ENCODE peak calls at places on chromosomes 5 and 9, in six cellular contexts. C is GM20000, E is CD14-positive monocyte, U is uterus, R is tibial artery, D is GM12864. H is an unnamed sample.

GRCh38 chr5:157689942-157690689 is 18.8 kb downstream of the C5orf52 start:
- DNase-seq in D (peak; percentile 19), U (no peak), R (no peak), E (no peak), C (no peak), H (no peak)

GRCh38 chr5:134432677-134433359 is 21.1 kb upstream of the CDKN2AIPNL start:
- DNase-seq in C (no peak), E (no peak), D (no peak), R (no peak), U (no peak), H (no peak)

GRCh38 chr5:104170906-104171305 is 608.3 kb upstream of the NUDT12 start:
- DNase-seq in E (no peak), U (no peak), C (no peak), R (no peak), D (no peak), H (no peak)

GRCh38 chr9:135772056-135773042 is 70.4 kb downstream of the KCNT1 start:
- DNase-seq in C (no peak), U (no peak), R (no peak), D (no peak), E (no peak), H (no peak)

GRCh38 chr9:87109851-87110250 is 162.5 kb upstream of the GAS1 start:
- DNase-seq in U (no peak), C (no peak), D (no peak), R (no peak), E (no peak), H (no peak)

GRCh38 chr5:43045236-43045635 is 5.1 kb upstream of the ANXA2R start:
- DNase-seq in C (no peak), E (no peak), U (no peak), D (no peak), R (no peak), H (no peak)

GRCh38 chr5:2726366-2726765 is 25.1 kb downstream of the IRX2 start:
- DNase-seq in E (no peak), D (no peak), C (no peak), R (no peak), U (no peak), H (no peak)

GRCh38 chr5:32225445-32225844 is 51.3 kb upstream of the GOLPH3 start:
- DNase-seq in D (no peak), C (no peak), R (no peak), E (no peak), U (peak; percentile 37), H (no peak)

GRCh38 chr5:74272019-74272775 is 368.3 kb downstream of the ENC1 start:
- DNase-seq in U (no peak), E (no peak), C (no peak), D (no peak), R (no peak), H (no peak)

GRCh38 chr9:129245276-129245675 is 67.2 kb upstream of the IER5L start:
- DNase-seq in R (no peak), E (no peak), D (no peak), U (peak; percentile 19), C (no peak), H (no peak)

GRCh38 chr5:10729320-10730133 is 31.5 kb downstream of the DAP start:
- DNase-seq in D (no peak), C (no peak), U (no peak), R (no peak), E (no peak), H (no peak)

GRCh38 chr9:137444106-137444790 is 3.1 kb upstream of the ENTPD8 start:
- DNase-seq in C (no peak), D (no peak), U (no peak), E (peak; percentile 29), R (no peak), H (no peak)
- TF ChIP-seq CTCF in C (no peak), D (no peak), U (no peak), E (no peak), R (no peak), H (no peak)

GRCh38 chr9:123354806-123355508 is 1.0 kb upstream of the CRB2 start:
- DNase-seq in R (no peak), E (no peak), D (no peak), U (no peak), C (peak; percentile 24), H (no peak)

GRCh38 chr9:123353041-123353440 is 3.0 kb upstream of the CRB2 start:
- DNase-seq in D (no peak), C (peak; percentile 8), R (no peak), E (no peak), U (no peak), H (peak; percentile 12)

GRCh38 chr9:123355761-123356520 is at the start of gene CRB2:
- DNase-seq in D (no peak), C (no peak), R (no peak), U (peak; percentile 61), E (no peak), H (no peak)

GRCh38 chr9:123356851-123357747 is 1.1 kb downstream of the CRB2 start:
- DNase-seq in D (no peak), U (no peak), E (no peak), C (no peak), R (no peak), H (no peak)

GRCh38 chr9:123353984-123354591 is 1.9 kb upstream of the CRB2 start:
- DNase-seq in D (no peak), R (no peak), E (no peak), U (peak; percentile 74), C (peak; percentile 86), H (peak; percentile 84)
- TF ChIP-seq CTCF in D (peak; percentile 83), R (peak; percentile 71), E (peak; percentile 90), U (peak; percentile 86), C (peak; percentile 82), H (peak; percentile 88)

GRCh38 chr5:61168951-61169350 is 6.7 kb upstream of the SMIM15 start:
- DNase-seq in U (no peak), R (no peak), E (no peak), D (no peak), C (no peak), H (no peak)
- TF ChIP-seq CTCF in U (no peak), R (no peak), E (no peak), D (no peak), C (no peak), H (no peak)

DNA sequence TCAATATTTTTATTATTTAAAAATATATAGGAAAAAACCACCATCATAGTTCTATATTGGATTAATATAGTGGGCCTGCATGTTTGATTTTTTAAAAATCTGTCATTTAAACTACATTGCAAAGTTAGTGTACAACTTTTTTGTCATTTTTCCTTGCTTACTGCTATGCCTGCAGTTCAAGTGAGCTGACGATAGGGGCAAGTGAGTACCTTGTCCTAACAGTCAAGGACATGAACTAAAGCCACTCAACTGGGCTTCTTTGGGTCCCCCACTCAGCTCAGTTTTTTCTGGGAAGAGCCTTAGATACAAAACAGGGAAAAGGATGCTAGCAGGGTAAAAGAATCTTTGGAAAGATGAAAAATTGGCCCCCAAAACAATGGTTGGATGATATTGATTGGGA is 269.9 kb downstream of the MAN2A1 start:
- DNase-seq in E (no peak), C (no peak), D (no peak), U (no peak), R (no peak), H (no peak)
- TF ChIP-seq CTCF in E (no peak), C (no peak), D (peak; percentile 33), U (no peak), R (no peak), H (no peak)